ENCODE peak calls at places on chromosomes 12 and 14, in four cellular contexts. One of them, this sample, is unnamed.

GRCh38 chr12:19799886-19800602 is 360.8 kb downstream of the AEBP2 start:
- DNase-seq in IMR-90: no peak
- DNase-seq in H9: no peak
- DNase-seq in mesenchymal stem cell: no peak
- DNase-seq in this sample: no peak

GRCh38 chr14:59221558-59221957 is 33.1 kb downstream of the DAAM1 start:
- DNase-seq in IMR-90: peak; percentile 15
- DNase-seq in mesenchymal stem cell: peak; percentile 15
- DNase-seq in H9: no peak
- DNase-seq in this sample: no peak

GRCh38 chr12:49728446-49728845 is 12.9 kb upstream of the TMBIM6 start:
- DNase-seq in IMR-90: no peak
- DNase-seq in mesenchymal stem cell: no peak
- DNase-seq in H9: no peak
- DNase-seq in this sample: no peak

GRCh38 chr12:56987011-56987410 is 19.3 kb downstream of the ZBTB39 start:
- DNase-seq in IMR-90: no peak
- DNase-seq in H9: no peak
- DNase-seq in mesenchymal stem cell: no peak
- DNase-seq in this sample: no peak

GRCh38 chr14:77148510-77149231 is 7.1 kb upstream of the ZDHHC22 start:
- DNase-seq in IMR-90: no peak
- DNase-seq in mesenchymal stem cell: no peak
- DNase-seq in H9: peak; percentile 52
- DNase-seq in this sample: no peak

GRCh38 chr12:233615-233968 is 19.6 kb upstream of the SLC6A12 start:
- DNase-seq in H9: no peak
- DNase-seq in mesenchymal stem cell: no peak
- DNase-seq in IMR-90: no peak
- DNase-seq in this sample: no peak

GRCh38 chr12:133081408-133081806 is 684 bp downstream of the ZNF140 start:
- DNase-seq in H9: no peak
- DNase-seq in IMR-90: no peak
- DNase-seq in mesenchymal stem cell: no peak
- DNase-seq in this sample: no peak

GRCh38 chr12:102172436-102172835 is 25.2 kb downstream of the PMCH start:
- DNase-seq in mesenchymal stem cell: peak; percentile 26
- DNase-seq in H9: no peak
- DNase-seq in IMR-90: peak; percentile 64
- DNase-seq in this sample: no peak

GRCh38 chr12:26678697-26679660 is 154.0 kb downstream of the ITPR2 start:
- DNase-seq in IMR-90: peak; percentile 32
- DNase-seq in mesenchymal stem cell: peak; percentile 17
- DNase-seq in H9: no peak
- DNase-seq in this sample: peak; percentile 24

GRCh38 chr12:56032006-56032405 is 9.7 kb upstream of the RPS26 start:
- DNase-seq in mesenchymal stem cell: no peak
- DNase-seq in IMR-90: no peak
- DNase-seq in H9: no peak
- DNase-seq in this sample: no peak

GRCh38 chr12:19462441-19462840 is 23.1 kb downstream of the AEBP2 start:
- DNase-seq in IMR-90: no peak
- DNase-seq in mesenchymal stem cell: no peak
- DNase-seq in H9: no peak
- DNase-seq in this sample: no peak

GRCh38 chr12:102756564-102756963 is 160.5 kb downstream of the PAH start:
- DNase-seq in H9: no peak
- DNase-seq in mesenchymal stem cell: no peak
- DNase-seq in IMR-90: no peak
- DNase-seq in this sample: no peak

GRCh38 chr14:57492859-57493258 is 798 bp downstream of the CCDC198 start:
- DNase-seq in IMR-90: peak; percentile 45
- DNase-seq in mesenchymal stem cell: peak; percentile 69
- DNase-seq in H9: no peak
- DNase-seq in this sample: no peak

GRCh38 chr12:27779416-27779815 is 617 bp upstream of the KLHL42 start:
- DNase-seq in H9: peak; percentile 52
- DNase-seq in IMR-90: no peak
- DNase-seq in mesenchymal stem cell: peak; percentile 30
- DNase-seq in this sample: peak; percentile 25

GRCh38 chr14:36397357-36397756 is 76.9 kb upstream of the MBIP start:
- DNase-seq in H9: no peak
- DNase-seq in mesenchymal stem cell: no peak
- DNase-seq in IMR-90: no peak
- DNase-seq in this sample: no peak

GRCh38 chr14:84401631-84402030 is 1128.3 kb upstream of the FLRT2 start:
- DNase-seq in H9: no peak
- DNase-seq in IMR-90: no peak
- DNase-seq in mesenchymal stem cell: no peak
- DNase-seq in this sample: no peak

GRCh38 chr12:54840293-54840692 is 14.0 kb upstream of the MUCL1 start:
- DNase-seq in IMR-90: no peak
- DNase-seq in H9: no peak
- DNase-seq in mesenchymal stem cell: no peak
- DNase-seq in this sample: no peak

GRCh38 chr14:22095845-22096510 is 422.4 kb upstream of the OR4E1 start:
- DNase-seq in mesenchymal stem cell: no peak
- DNase-seq in H9: no peak
- DNase-seq in IMR-90: no peak
- DNase-seq in this sample: no peak

GRCh38 chr14:72476657-72477499 is 417.0 kb downstream of the DPF3 start:
- DNase-seq in H9: peak; percentile 33
- DNase-seq in IMR-90: peak; percentile 53
- DNase-seq in mesenchymal stem cell: peak; percentile 86
- DNase-seq in this sample: peak; percentile 31

GRCh38 chr12:49129332-49130150 is 1.7 kb downstream of the TUBA1B start:
- DNase-seq in H9: no peak
- DNase-seq in IMR-90: no peak
- DNase-seq in mesenchymal stem cell: no peak
- DNase-seq in this sample: no peak

GRCh38 chr14:100383727-100384158 is 60.6 kb downstream of the SLC25A47 start:
- DNase-seq in H9: peak; percentile 83
- DNase-seq in IMR-90: peak; percentile 55
- DNase-seq in mesenchymal stem cell: peak; percentile 74
- DNase-seq in this sample: peak; percentile 82

GRCh38 chr12:103578926-103579325 is 8.1 kb upstream of the STAB2 start:
- DNase-seq in mesenchymal stem cell: no peak
- DNase-seq in H9: no peak
- DNase-seq in IMR-90: no peak
- DNase-seq in this sample: no peak

GRCh38 chr12:122726056-122726558 is 4.5 kb downstream of the HCAR1 start:
- DNase-seq in IMR-90: no peak
- DNase-seq in mesenchymal stem cell: no peak
- DNase-seq in H9: peak; percentile 45
- DNase-seq in this sample: peak; percentile 61

DNA sequence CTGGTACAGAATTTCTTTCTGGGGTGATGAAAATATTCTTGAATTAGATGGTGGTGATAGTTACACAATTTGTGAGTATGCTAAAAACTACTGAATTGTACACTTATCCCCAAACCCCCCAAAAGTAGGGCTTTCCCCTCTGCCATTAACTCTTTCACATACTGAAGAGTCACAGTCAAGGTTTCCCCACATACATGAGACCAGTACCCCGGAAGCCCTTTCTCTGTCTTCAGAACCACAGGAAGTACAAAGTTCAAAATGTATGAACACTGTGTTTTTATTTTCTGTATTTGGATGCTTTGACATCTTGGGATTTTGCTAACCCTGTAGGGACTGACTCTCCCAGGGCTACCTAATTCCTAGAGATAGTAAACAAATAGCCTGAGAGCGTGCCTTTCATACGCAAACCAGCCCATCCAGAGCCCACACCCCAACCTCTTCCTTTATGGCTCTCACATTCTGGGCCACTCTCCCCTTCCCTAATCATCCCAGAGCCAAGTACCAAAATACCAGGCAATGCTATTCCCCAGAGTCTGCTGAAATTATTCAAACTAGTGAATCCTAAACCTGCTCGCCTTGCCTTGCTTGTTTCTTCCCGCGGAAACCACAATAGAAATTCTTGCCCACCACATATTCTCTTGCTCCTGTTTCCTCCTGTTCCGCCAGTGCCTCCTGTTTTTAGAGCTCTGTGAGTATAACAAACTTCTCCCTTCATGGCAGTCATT is 524.7 kb downstream of the FUT8 start:
- DNase-seq in H9: no peak
- DNase-seq in mesenchymal stem cell: no peak
- DNase-seq in IMR-90: no peak
- DNase-seq in this sample: no peak
- H4K91ac ChIP-seq in H9: no peak overlapping the region
- H4K91ac ChIP-seq in mesenchymal stem cell: no peak overlapping the region
- H4K91ac ChIP-seq in IMR-90: no peak overlapping the region
- H4K91ac ChIP-seq in this sample: no peak overlapping the region

DNA sequence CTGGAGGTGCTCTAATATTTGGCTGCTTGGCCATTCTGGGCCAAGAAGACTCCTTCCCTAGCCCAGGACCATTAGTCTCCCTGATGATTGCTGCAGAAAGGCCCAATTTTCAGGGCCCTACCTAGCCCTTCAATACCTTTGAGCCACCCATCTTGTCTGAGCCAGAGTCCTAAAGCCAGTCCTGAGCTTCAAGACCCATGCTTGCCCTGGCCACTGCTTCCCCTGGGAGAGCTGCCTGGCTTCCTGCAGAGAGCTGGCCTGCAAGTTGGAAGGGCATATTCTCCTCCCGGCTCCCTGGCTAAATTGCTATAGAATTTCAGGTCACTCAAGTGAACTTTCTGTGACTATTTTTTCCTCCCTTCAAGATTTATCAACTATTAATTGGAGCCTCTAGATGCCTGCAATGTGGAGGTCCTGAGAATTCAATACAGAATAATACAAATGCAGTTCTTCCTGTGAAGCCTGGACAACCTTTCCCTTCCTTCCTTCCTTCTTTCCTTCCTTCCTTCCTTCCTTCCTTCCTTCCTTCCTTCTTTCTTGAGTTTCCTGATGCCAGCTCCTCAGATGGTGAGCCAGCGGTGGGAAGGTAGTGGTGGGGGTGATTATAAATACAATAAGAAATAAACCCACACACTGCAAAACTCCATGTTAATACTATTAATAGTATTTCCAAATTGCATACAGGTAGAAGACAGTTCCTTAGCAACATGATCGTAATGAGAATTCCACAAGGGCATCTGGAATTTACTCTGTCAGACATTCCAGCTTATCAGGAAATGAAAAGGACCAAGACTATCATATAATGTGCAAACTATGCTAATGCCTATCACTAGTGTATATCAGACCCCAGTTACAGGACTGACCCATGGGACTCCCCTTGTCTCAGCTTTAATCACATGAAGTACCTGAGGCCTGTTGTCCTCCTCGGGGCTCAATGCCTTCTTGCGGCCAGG is 108.1 kb downstream of the ZFP36L1 start:
- DNase-seq in H9: no peak
- DNase-seq in mesenchymal stem cell: no peak
- DNase-seq in IMR-90: no peak
- DNase-seq in this sample: peak; percentile 33
- H4K91ac ChIP-seq in H9: no peak overlapping the region
- H4K91ac ChIP-seq in mesenchymal stem cell: peak overlapping the region; percentile 87
- H4K91ac ChIP-seq in IMR-90: peak overlapping the region; percentile 85
- H4K91ac ChIP-seq in this sample: peak overlapping the region; percentile 100

DNA sequence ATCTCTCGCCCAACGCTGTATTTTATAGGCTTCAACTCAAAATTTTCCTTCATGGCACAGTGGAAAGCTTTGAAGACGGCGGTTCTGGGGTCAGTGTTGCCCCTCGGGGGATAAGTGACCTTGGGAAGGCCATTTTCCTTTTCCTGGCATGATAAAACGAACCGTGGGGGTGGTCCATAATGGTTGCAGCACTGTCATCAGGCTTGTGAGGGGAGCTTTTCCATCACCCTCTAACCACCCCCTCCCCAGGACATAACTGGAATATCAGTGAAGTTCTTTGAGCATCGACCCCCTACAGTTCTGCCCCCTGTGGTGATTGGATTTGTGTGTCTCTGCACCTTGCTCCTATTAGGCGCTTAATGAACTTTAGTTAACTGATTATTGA is 16.0 kb downstream of the FOS start:
- DNase-seq in IMR-90: no peak
- DNase-seq in mesenchymal stem cell: no peak
- DNase-seq in H9: peak; percentile 48
- DNase-seq in this sample: no peak
- H4K91ac ChIP-seq in IMR-90: peak overlapping the region; percentile 88
- H4K91ac ChIP-seq in mesenchymal stem cell: peak overlapping the region; percentile 71
- H4K91ac ChIP-seq in H9: no peak overlapping the region
- H4K91ac ChIP-seq in this sample: peak overlapping the region; percentile 84

GRCh38 chr12:13067322-13067721 is 23.1 kb downstream of the FAM234B start:
- DNase-seq in IMR-90: no peak
- DNase-seq in mesenchymal stem cell: no peak
- DNase-seq in H9: no peak
- DNase-seq in this sample: no peak

GRCh38 chr12:13061377-13061776 is 17.2 kb downstream of the FAM234B start:
- DNase-seq in mesenchymal stem cell: no peak
- DNase-seq in IMR-90: no peak
- DNase-seq in H9: no peak
- DNase-seq in this sample: no peak

GRCh38 chr12:13066459-13066858 is 22.3 kb downstream of the FAM234B start:
- DNase-seq in H9: no peak
- DNase-seq in IMR-90: no peak
- DNase-seq in mesenchymal stem cell: no peak
- DNase-seq in this sample: no peak

GRCh38 chr12:13062669-13063068 is 18.5 kb downstream of the FAM234B start:
- DNase-seq in H9: no peak
- DNase-seq in mesenchymal stem cell: no peak
- DNase-seq in IMR-90: no peak
- DNase-seq in this sample: no peak
- H4K91ac ChIP-seq in H9: no peak overlapping the region
- H4K91ac ChIP-seq in mesenchymal stem cell: no peak overlapping the region
- H4K91ac ChIP-seq in IMR-90: no peak overlapping the region
- H4K91ac ChIP-seq in this sample: no peak overlapping the region

GRCh38 chr14:65281991-65282908 is 130.3 kb upstream of the FUT8 start:
- DNase-seq in mesenchymal stem cell: peak; percentile 49
- DNase-seq in H9: peak; percentile 81
- DNase-seq in IMR-90: peak; percentile 77
- DNase-seq in this sample: no peak
- H4K91ac ChIP-seq in mesenchymal stem cell: no peak overlapping the region
- H4K91ac ChIP-seq in H9: no peak overlapping the region
- H4K91ac ChIP-seq in IMR-90: peak overlapping the region; percentile 75
- H4K91ac ChIP-seq in this sample: peak overlapping the region; percentile 16

DNA sequence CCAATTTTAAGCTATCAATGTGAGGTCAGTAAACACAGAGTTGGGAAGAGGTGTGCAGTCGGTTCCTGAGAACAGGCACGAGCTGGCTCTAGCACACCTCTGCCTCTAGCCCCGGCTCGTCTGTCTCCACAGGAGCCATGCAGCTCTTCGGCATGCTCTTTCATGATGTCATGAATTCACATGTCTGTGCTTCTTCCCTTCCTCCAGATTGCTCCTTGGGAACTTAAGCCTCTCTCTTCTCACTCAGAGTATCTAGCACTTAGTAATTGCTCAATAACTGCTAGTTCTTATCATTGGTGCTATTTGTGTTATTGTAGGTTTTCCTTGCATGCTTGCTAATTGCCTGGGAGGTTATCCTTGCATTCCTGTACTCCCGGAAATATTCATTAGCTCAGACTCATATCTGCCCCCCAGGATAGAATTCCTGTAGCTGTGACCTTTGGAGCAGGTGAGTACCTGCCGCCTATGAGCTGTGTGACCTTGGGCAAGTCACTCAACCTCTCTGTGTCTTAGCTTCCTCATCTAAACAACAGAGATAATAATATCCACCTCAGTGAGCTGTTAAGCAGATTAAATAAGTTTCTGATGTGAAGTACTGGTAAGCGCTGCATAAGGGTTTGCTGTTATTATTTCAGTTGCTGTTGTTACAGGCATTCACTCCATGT is 19.5 kb downstream of the FAM181A start:
- DNase-seq in IMR-90: peak; percentile 28
- DNase-seq in mesenchymal stem cell: peak; percentile 76
- DNase-seq in H9: no peak
- DNase-seq in this sample: peak; percentile 87
- H4K91ac ChIP-seq in IMR-90: no peak overlapping the region
- H4K91ac ChIP-seq in mesenchymal stem cell: no peak overlapping the region
- H4K91ac ChIP-seq in H9: no peak overlapping the region
- H4K91ac ChIP-seq in this sample: no peak overlapping the region